ENCODE peak calls at places on chromosomes 6 and 20, in six cellular contexts. U, Z, W, Y, X and Q are unnamed samples.
A peak's percentile ranks its signal among the peaks of the same experiment; 100 is the strongest.

GRCh38 chr20:49510562-49511117 is 28.2 kb upstream of the KCNB1 start:
- DNase-seq in U (peak; percentile 71), Z (no peak), W (peak; percentile 92), Y (no peak), X (no peak), Q (no peak)

GRCh38 chr6:154341876-154342275 is 14.7 kb downstream of the IPCEF1 start:
- DNase-seq in U (no peak), Z (no peak), W (no peak), Y (no peak), X (no peak), Q (no peak)

GRCh38 chr6:149929422-149929821 is 6.5 kb upstream of the RAET1G start:
- DNase-seq in U (no peak), Z (no peak), W (no peak), Y (no peak), X (peak; percentile 69), Q (no peak)

GRCh38 chr20:1648101-1648500 is 9.5 kb downstream of the SIRPG start:
- DNase-seq in U (no peak), Z (no peak), W (no peak), Y (no peak), X (no peak), Q (no peak)

GRCh38 chr6:161436106-161436876 is 162.4 kb upstream of the AGPAT4 start:
- DNase-seq in U (no peak), Z (no peak), W (no peak), Y (no peak), X (no peak), Q (no peak)

GRCh38 chr6:165817771-165818170 is 154.7 kb upstream of the PDE10A start:
- DNase-seq in U (no peak), Z (no peak), W (no peak), Y (no peak), X (no peak), Q (no peak)

GRCh38 chr20:44720617-44720993 is 5.4 kb downstream of the CCN5 start:
- DNase-seq in U (no peak), Z (no peak), W (peak; percentile 83), Y (peak; percentile 50), X (no peak), Q (no peak)

GRCh38 chr20:56343861-56344381 is 14.9 kb upstream of the FAM210B start:
- DNase-seq in U (no peak), Z (peak; percentile 11), W (peak; percentile 66), Y (no peak), X (peak; percentile 95), Q (peak; percentile 76)

GRCh38 chr6:166989427-166990034 is 9.7 kb upstream of the CEP43 start:
- DNase-seq in U (no peak), Z (peak; percentile 48), W (peak; percentile 56), Y (peak; percentile 19), X (no peak), Q (peak; percentile 46)

GRCh38 chr6:113856571-113857564 is at the start of gene MARCKS:
- DNase-seq in U (peak; percentile 77), Z (no peak), W (peak; percentile 87), Y (peak; percentile 96), X (peak; percentile 87), Q (peak; percentile 90)

GRCh38 chr20:11921326-11921725 is 3.6 kb downstream of the BTBD3 start:
- DNase-seq in U (no peak), Z (no peak), W (no peak), Y (no peak), X (no peak), Q (no peak)

GRCh38 chr6:1853761-1854160 is 244.0 kb downstream of the FOXC1 start:
- DNase-seq in U (no peak), Z (no peak), W (no peak), Y (no peak), X (no peak), Q (no peak)

GRCh38 chr6:6052216-6052615 is 45.5 kb upstream of the NRN1 start:
- DNase-seq in U (no peak), Z (no peak), W (no peak), Y (no peak), X (no peak), Q (no peak)